ENCODE peak calls at places on chromosomes 13 and 19, in four cellular contexts. One of them, this sample, is unnamed.

GRCh38 chr19:679418-680286 is 3.5 kb downstream of the FSTL3 start:
- DNase-seq in HEK293T: no peak
- DNase-seq in K562: peak
- DNase-seq in HepG2: no peak
- DNase-seq in this sample: no peak

GRCh38 chr13:22090114-22090513 is 419.2 kb downstream of the FGF9 start:
- DNase-seq in HepG2: no peak
- DNase-seq in K562: no peak
- DNase-seq in HEK293T: no peak
- DNase-seq in this sample: no peak

GRCh38 chr19:38506723-38507550 is 73.4 kb downstream of the RYR1 start:
- DNase-seq in HEK293T: peak
- DNase-seq in HepG2: peak
- DNase-seq in K562: peak
- DNase-seq in this sample: peak

GRCh38 chr13:110367620-110368019 is 60.5 kb downstream of the COL4A2 start:
- DNase-seq in K562: no peak
- DNase-seq in HepG2: no peak
- DNase-seq in HEK293T: no peak
- DNase-seq in this sample: no peak

GRCh38 chr19:57803594-57804325 is 11.0 kb downstream of the ZNF552 start:
- DNase-seq in K562: no peak
- DNase-seq in HepG2: peak
- DNase-seq in HEK293T: no peak
- DNase-seq in this sample: peak

GRCh38 chr13:81602236-81602635 is 1261.3 kb upstream of the SPRY2 start:
- DNase-seq in K562: no peak
- DNase-seq in HepG2: no peak
- DNase-seq in HEK293T: no peak
- DNase-seq in this sample: no peak

GRCh38 chr13:26011996-26012688 is 39.7 kb downstream of the SHISA2 start:
- DNase-seq in HepG2: no peak
- DNase-seq in K562: no peak
- DNase-seq in HEK293T: no peak
- DNase-seq in this sample: no peak

GRCh38 chr13:33206945-33207615 is 78.5 kb downstream of the STARD13 start:
- DNase-seq in HepG2: peak
- DNase-seq in HEK293T: no peak
- DNase-seq in K562: no peak
- DNase-seq in this sample: no peak

GRCh38 chr13:50843256-50844043 is at the start of gene DLEU7:
- DNase-seq in HEK293T: no peak
- DNase-seq in HepG2: no peak
- DNase-seq in K562: no peak
- DNase-seq in this sample: peak

GRCh38 chr19:50804420-50805272 is 14.4 kb downstream of the ACP4 start:
- DNase-seq in K562: peak
- DNase-seq in HEK293T: peak
- DNase-seq in HepG2: peak
- DNase-seq in this sample: peak

GRCh38 chr13:52387721-52388120 is 18.3 kb downstream of the THSD1 start:
- DNase-seq in HepG2: no peak
- DNase-seq in K562: no peak
- DNase-seq in HEK293T: no peak
- DNase-seq in this sample: no peak

GRCh38 chr13:93521307-93521706 is 294.7 kb downstream of the GPC6 start:
- DNase-seq in K562: no peak
- DNase-seq in HEK293T: no peak
- DNase-seq in HepG2: no peak
- DNase-seq in this sample: no peak

GRCh38 chr13:95360464-95361097 is 59.3 kb upstream of the ABCC4 start:
- DNase-seq in HepG2: no peak
- DNase-seq in K562: peak
- DNase-seq in HEK293T: no peak
- DNase-seq in this sample: no peak

GRCh38 chr19:3821857-3822364 is 35.7 kb upstream of the MATK start:
- DNase-seq in K562: peak
- DNase-seq in HEK293T: peak
- DNase-seq in HepG2: peak
- DNase-seq in this sample: peak

GRCh38 chr19:5156231-5156986 is 184.2 kb downstream of the PTPRS start:
- DNase-seq in K562: no peak
- DNase-seq in HEK293T: no peak
- DNase-seq in HepG2: no peak
- DNase-seq in this sample: no peak

GRCh38 chr13:39105110-39105509 is 66.9 kb downstream of the NHLRC3 start:
- DNase-seq in HepG2: no peak
- DNase-seq in HEK293T: no peak
- DNase-seq in K562: no peak
- DNase-seq in this sample: no peak

GRCh38 chr19:31170046-31170445 is 179.2 kb downstream of the TSHZ3 start:
- DNase-seq in K562: no peak
- DNase-seq in HepG2: no peak
- DNase-seq in HEK293T: no peak
- DNase-seq in this sample: no peak

GRCh38 chr13:64810701-64811258 is 2419.4 kb downstream of the PCDH9 start:
- DNase-seq in K562: no peak
- DNase-seq in HEK293T: no peak
- DNase-seq in HepG2: no peak
- DNase-seq in this sample: no peak

GRCh38 chr19:41872775-41873647 is 4.1 kb upstream of the CD79A start:
- DNase-seq in HEK293T: peak
- DNase-seq in HepG2: peak
- DNase-seq in K562: peak
- DNase-seq in this sample: peak

GRCh38 chr13:43545317-43545874 is 241.4 kb downstream of the ENOX1 start:
- DNase-seq in HEK293T: no peak
- DNase-seq in HepG2: no peak
- DNase-seq in K562: no peak
- DNase-seq in this sample: no peak

GRCh38 chr13:47708386-47708785 is 292.7 kb downstream of the SUCLA2 start:
- DNase-seq in K562: no peak
- DNase-seq in HEK293T: no peak
- DNase-seq in HepG2: no peak
- DNase-seq in this sample: no peak

DNA sequence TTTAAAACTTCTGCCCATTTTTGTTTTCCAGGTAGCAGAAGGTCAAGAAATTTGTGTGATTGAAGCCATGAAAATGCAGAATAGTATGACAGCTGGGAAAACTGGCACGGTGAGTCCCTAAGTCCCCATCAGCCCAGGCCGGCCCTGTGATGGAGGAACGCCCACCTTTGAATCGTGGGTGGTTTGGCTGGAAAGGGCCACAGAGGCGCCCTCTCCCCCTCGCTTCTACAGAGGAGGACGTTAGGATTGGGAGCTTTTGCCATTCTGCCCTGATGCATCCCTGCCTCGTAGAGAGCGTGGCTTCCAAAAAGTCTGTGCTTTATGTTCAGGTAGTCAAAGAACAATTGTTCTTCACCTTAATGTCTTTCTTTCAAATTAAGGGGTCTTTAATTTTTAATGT is 60.9 kb downstream of the GGACT start:
- DNase-seq in K562: no peak
- DNase-seq in HEK293T: no peak
- DNase-seq in HepG2: no peak
- DNase-seq in this sample: no peak
- TF ChIP-seq ELF4 in K562: no peak
- TF ChIP-seq ELF4 in HEK293T: no peak
- TF ChIP-seq ELF4 in HepG2: no peak
- TF ChIP-seq ELF4 in this sample: no peak

GRCh38 chr13:24007979-24008620 is 110.8 kb upstream of the C1QTNF9B start:
- DNase-seq in HEK293T: no peak
- DNase-seq in HepG2: no peak
- DNase-seq in K562: no peak
- DNase-seq in this sample: no peak
- TF ChIP-seq ELF4 in HEK293T: no peak
- TF ChIP-seq ELF4 in HepG2: no peak
- TF ChIP-seq ELF4 in K562: no peak
- TF ChIP-seq ELF4 in this sample: no peak

GRCh38 chr19:9939301-9939913 is 3.1 kb upstream of the OLFM2 start:
- DNase-seq in HEK293T: no peak
- DNase-seq in K562: no peak
- DNase-seq in HepG2: no peak
- DNase-seq in this sample: no peak

GRCh38 chr19:9943744-9944143 is 7.4 kb upstream of the OLFM2 start:
- DNase-seq in HepG2: no peak
- DNase-seq in HEK293T: no peak
- DNase-seq in K562: no peak
- DNase-seq in this sample: no peak

GRCh38 chr19:9941236-9941635 is 4.9 kb upstream of the OLFM2 start:
- DNase-seq in K562: no peak
- DNase-seq in HepG2: no peak
- DNase-seq in HEK293T: no peak
- DNase-seq in this sample: no peak

GRCh38 chr19:9941646-9942045 is 5.3 kb upstream of the OLFM2 start:
- DNase-seq in K562: no peak
- DNase-seq in HepG2: no peak
- DNase-seq in HEK293T: no peak
- DNase-seq in this sample: no peak

DNA sequence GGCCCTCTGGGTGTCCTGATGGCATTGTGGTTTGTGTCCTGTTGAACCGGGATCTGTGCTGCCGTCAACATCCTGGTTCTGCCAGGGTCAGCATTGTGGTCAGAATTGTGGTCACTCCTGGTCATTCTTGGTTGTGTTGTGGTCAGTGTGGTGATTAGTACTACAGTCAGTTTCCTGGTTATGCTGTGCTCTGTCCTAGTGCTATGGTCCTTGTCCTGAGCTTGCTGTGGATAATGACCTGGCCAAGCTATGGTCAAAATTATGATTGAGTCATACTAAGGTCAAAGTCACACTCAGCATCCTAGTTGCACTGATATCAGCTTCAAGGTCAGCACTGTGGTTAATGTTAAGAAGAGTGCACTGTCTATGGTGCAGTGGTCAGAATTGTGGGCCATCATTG is 4.5 kb upstream of the OLFM2 start:
- DNase-seq in K562: no peak
- DNase-seq in HepG2: peak
- DNase-seq in HEK293T: no peak
- DNase-seq in this sample: no peak
- TF ChIP-seq ELF4 in K562: no peak
- TF ChIP-seq ELF4 in HepG2: no peak
- TF ChIP-seq ELF4 in HEK293T: no peak
- TF ChIP-seq ELF4 in this sample: no peak

DNA sequence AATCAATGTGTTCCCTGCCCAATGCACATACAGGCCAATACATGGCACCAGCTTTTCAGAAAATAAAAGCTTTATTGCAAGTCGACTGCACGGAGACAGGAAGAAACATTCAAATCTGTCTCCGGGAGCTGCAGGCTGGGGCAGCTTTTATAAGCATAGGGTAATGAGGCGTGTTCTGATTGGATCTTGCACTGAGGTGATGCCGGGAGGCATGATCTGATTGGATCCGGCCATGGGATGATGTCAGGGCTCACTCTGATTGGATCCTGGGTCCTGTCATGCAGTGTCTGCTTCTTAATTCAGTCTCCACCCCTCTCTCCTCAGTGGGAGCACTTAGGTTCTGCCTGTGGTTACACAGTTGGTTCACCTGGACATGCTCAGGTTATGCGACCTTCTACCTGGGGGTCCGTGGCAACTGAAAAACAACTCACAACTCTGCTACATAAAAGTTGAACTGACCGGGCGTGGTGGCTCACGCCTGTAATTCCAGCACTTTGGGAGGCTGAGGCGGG is 11.8 kb upstream of the FBN3 start:
- DNase-seq in HepG2: peak
- DNase-seq in K562: peak
- DNase-seq in HEK293T: peak
- DNase-seq in this sample: peak
- TF ChIP-seq ELF4 in HepG2: no peak
- TF ChIP-seq ELF4 in K562: no peak
- TF ChIP-seq ELF4 in HEK293T: no peak
- TF ChIP-seq ELF4 in this sample: no peak

GRCh38 chr19:33691736-33692135 is 70.0 kb downstream of the CHST8 start:
- DNase-seq in HepG2: no peak
- DNase-seq in HEK293T: no peak
- DNase-seq in K562: no peak
- DNase-seq in this sample: no peak

GRCh38 chr19:33688657-33688992 is 66.9 kb downstream of the CHST8 start:
- DNase-seq in K562: no peak
- DNase-seq in HepG2: no peak
- DNase-seq in HEK293T: no peak
- DNase-seq in this sample: no peak

GRCh38 chr19:33689138-33689746 is 67.5 kb downstream of the CHST8 start:
- DNase-seq in K562: no peak
- DNase-seq in HEK293T: no peak
- DNase-seq in HepG2: no peak
- DNase-seq in this sample: no peak

GRCh38 chr19:33689886-33690285 is 68.1 kb downstream of the CHST8 start:
- DNase-seq in HepG2: no peak
- DNase-seq in K562: no peak
- DNase-seq in HEK293T: no peak
- DNase-seq in this sample: no peak

GRCh38 chr19:33690461-33691427 is 69.0 kb downstream of the CHST8 start:
- DNase-seq in K562: no peak
- DNase-seq in HEK293T: no peak
- DNase-seq in HepG2: no peak
- DNase-seq in this sample: no peak
- TF ChIP-seq ELF4 in K562: no peak
- TF ChIP-seq ELF4 in HEK293T: no peak
- TF ChIP-seq ELF4 in HepG2: no peak
- TF ChIP-seq ELF4 in this sample: no peak

DNA sequence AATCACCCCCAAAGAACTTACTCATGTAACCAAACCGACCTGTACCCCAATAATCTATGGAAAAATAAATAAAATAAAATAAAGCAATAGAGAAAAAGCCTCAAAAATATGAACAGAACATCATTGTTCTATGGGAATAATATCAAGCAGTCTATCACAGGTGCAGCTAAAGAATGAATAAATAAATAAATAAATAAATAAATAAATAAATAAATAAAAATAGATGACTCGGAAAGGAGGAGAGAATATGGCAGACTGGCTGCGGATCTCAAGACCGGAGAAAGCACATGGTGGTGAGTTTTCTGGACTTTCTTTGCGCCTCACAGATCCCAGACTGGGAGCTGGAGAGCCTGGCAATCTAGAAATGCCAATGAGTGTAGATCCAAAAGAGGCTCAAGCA is 22.4 kb upstream of the CEACAM20 start:
- DNase-seq in HepG2: no peak
- DNase-seq in HEK293T: no peak
- DNase-seq in K562: no peak
- DNase-seq in this sample: no peak
- TF ChIP-seq ELF4 in HepG2: no peak
- TF ChIP-seq ELF4 in HEK293T: no peak
- TF ChIP-seq ELF4 in K562: no peak
- TF ChIP-seq ELF4 in this sample: no peak

GRCh38 chr19:7993560-7993959 is 11.9 kb downstream of the ELAVL1 start:
- DNase-seq in K562: no peak
- DNase-seq in HEK293T: no peak
- DNase-seq in HepG2: no peak
- DNase-seq in this sample: no peak
- TF ChIP-seq ELF4 in K562: no peak
- TF ChIP-seq ELF4 in HEK293T: no peak
- TF ChIP-seq ELF4 in HepG2: no peak
- TF ChIP-seq ELF4 in this sample: no peak

GRCh38 chr19:56139847-56140582 is 1.1 kb upstream of the ZNF444 start:
- DNase-seq in HEK293T: no peak
- DNase-seq in HepG2: no peak
- DNase-seq in K562: peak
- DNase-seq in this sample: no peak
- TF ChIP-seq ELF4 in HEK293T: no peak
- TF ChIP-seq ELF4 in HepG2: no peak
- TF ChIP-seq ELF4 in K562: no peak
- TF ChIP-seq ELF4 in this sample: no peak

This sample was measured in WTC11.